ENCODE peak calls at places on chromosomes 6 and 20, in eight cellular contexts. S, Y, O, V, M, I, K and G are unnamed samples.

GRCh38 chr20:45312241-45312640 is 4.1 kb upstream of the MATN4 start:
- DNase-seq in S (no peak), Y (no peak), O (no peak), V (no peak), M (no peak), I (no peak), K (no peak), G (no peak)

GRCh38 chr20:49408705-49409104 is 73.8 kb downstream of the KCNB1 start:
- DNase-seq in S (no peak), Y (no peak), O (no peak), V (no peak), M (no peak), I (no peak), K (no peak), G (no peak)

GRCh38 chr6:11598687-11599086 is 61.1 kb downstream of the TMEM170B start:
- DNase-seq in S (no peak), Y (no peak), O (no peak), V (no peak), M (no peak), I (no peak), K (no peak), G (no peak)

GRCh38 chr20:63223121-63223825 is 7.3 kb upstream of the YTHDF1 start:
- DNase-seq in S (peak; percentile 48), Y (no peak), O (no peak), V (no peak), M (no peak), I (peak; percentile 53), K (peak; percentile 50), G (no peak)

GRCh38 chr6:44094403-44095242 is 32.6 kb downstream of the MRPL14 start:
- DNase-seq in S (no peak), Y (no peak), O (no peak), V (no peak), M (no peak), I (no peak), K (no peak), G (no peak)

GRCh38 chr6:155349129-155349528 is 34.8 kb upstream of the TFB1M start:
- DNase-seq in S (no peak), Y (no peak), O (no peak), V (no peak), M (no peak), I (no peak), K (no peak), G (no peak)

GRCh38 chr20:45850238-45850637 is 7.0 kb downstream of the ACOT8 start:
- DNase-seq in S (no peak), Y (no peak), O (no peak), V (no peak), M (no peak), I (no peak), K (no peak), G (no peak)

GRCh38 chr6:161018165-161018564 is 26.6 kb downstream of the MAP3K4 start:
- DNase-seq in S (no peak), Y (no peak), O (no peak), V (no peak), M (no peak), I (no peak), K (no peak), G (no peak)

GRCh38 chr6:149834513-149835481 is 29.4 kb downstream of the LRP11 start:
- DNase-seq in S (peak; percentile 38), Y (peak; percentile 61), O (no peak), V (peak; percentile 45), M (peak; percentile 6), I (peak; percentile 68), K (peak; percentile 13), G (no peak)

GRCh38 chr6:52590634-52590985 is 13.8 kb upstream of the TRAM2 start:
- DNase-seq in S (no peak), Y (no peak), O (no peak), V (no peak), M (no peak), I (no peak), K (no peak), G (no peak)

GRCh38 chr6:96621983-96622382 is 59.1 kb downstream of the FHL5 start:
- DNase-seq in S (no peak), Y (no peak), O (peak; percentile 80), V (no peak), M (no peak), I (no peak), K (no peak), G (no peak)

GRCh38 chr6:157909282-157909664 is 72.4 kb upstream of the SYNJ2 start:
- DNase-seq in S (no peak), Y (no peak), O (no peak), V (no peak), M (no peak), I (no peak), K (no peak), G (no peak)

GRCh38 chr6:44247338-44248302 is 719 bp downstream of the HSP90AB1 start:
- DNase-seq in S (no peak), Y (peak; percentile 64), O (no peak), V (no peak), M (no peak), I (peak; percentile 92), K (peak; percentile 44), G (no peak)

GRCh38 chr20:48919882-48920526 is 1.5 kb upstream of the ARFGEF2 start:
- DNase-seq in S (no peak), Y (no peak), O (no peak), V (no peak), M (no peak), I (no peak), K (no peak), G (no peak)

GRCh38 chr6:79494841-79495240 is 42.4 kb downstream of the LCA5 start:
- DNase-seq in S (no peak), Y (no peak), O (no peak), V (no peak), M (no peak), I (no peak), K (no peak), G (no peak)

GRCh38 chr20:4800131-4800530 is 78.4 kb downstream of the PRND start:
- DNase-seq in S (no peak), Y (no peak), O (no peak), V (no peak), M (no peak), I (no peak), K (no peak), G (no peak)

GRCh38 chr20:52192296-52193007 is 873 bp upstream of the ZFP64 start:
- DNase-seq in S (peak; percentile 50), Y (no peak), O (peak; percentile 49), V (peak; percentile 25), M (no peak), I (peak; percentile 34), K (peak; percentile 89), G (no peak)

GRCh38 chr6:163715846-163716245 is 301.3 kb downstream of the QKI start:
- DNase-seq in S (no peak), Y (no peak), O (no peak), V (no peak), M (no peak), I (no peak), K (no peak), G (no peak)

GRCh38 chr6:3911614-3912336 is 62.6 kb downstream of the FAM50B start:
- DNase-seq in S (peak; percentile 83), Y (no peak), O (no peak), V (no peak), M (no peak), I (no peak), K (peak; percentile 60), G (no peak)

GRCh38 chr6:69601132-69601531 is 195.7 kb downstream of the LMBRD1 start:
- DNase-seq in S (no peak), Y (no peak), O (peak; percentile 40), V (no peak), M (no peak), I (no peak), K (no peak), G (no peak)

GRCh38 chr20:5864873-5865582 is 85.3 kb downstream of the TRMT6 start:
- DNase-seq in S (peak; percentile 52), Y (no peak), O (no peak), V (no peak), M (no peak), I (no peak), K (no peak), G (no peak)

GRCh38 chr6:24775520-24776058 is 852 bp downstream of the GMNN start:
- DNase-seq in S (peak; percentile 25), Y (no peak), O (peak; percentile 50), V (no peak), M (no peak), I (peak; percentile 25), K (peak; percentile 31), G (no peak)

GRCh38 chr6:130843575-130844320 is 16.5 kb downstream of the SMLR1 start:
- DNase-seq in S (peak; percentile 27), Y (no peak), O (no peak), V (no peak), M (no peak), I (no peak), K (peak; percentile 29), G (no peak)

GRCh38 chr20:10565191-10565921 is 108.4 kb downstream of the JAG1 start:
- DNase-seq in S (no peak), Y (no peak), O (no peak), V (no peak), M (no peak), I (no peak), K (no peak), G (no peak)

GRCh38 chr6:127855542-127856159 is 45.2 kb downstream of the THEMIS start:
- DNase-seq in S (peak; percentile 3), Y (no peak), O (no peak), V (no peak), M (no peak), I (peak; percentile 59), K (no peak), G (no peak)